ENCODE peak calls at places on chromosome 18, in four cellular contexts. W is HCT116, Y is tibial nerve, B is mesendoderm. G is an unnamed sample.

GRCh38 chr18:48662021-48662661 is 123.3 kb downstream of the CTIF start:
- DNase-seq in W (no peak), B (peak), Y (no peak), G (peak)

GRCh38 chr18:6107794-6108193 is 212.5 kb upstream of the TMEM200C start:
- DNase-seq in B (no peak), W (no peak), Y (no peak), G (no peak)

GRCh38 chr18:42187611-42188378 is 232.8 kb downstream of the PIK3C3 start:
- DNase-seq in Y (no peak), B (no peak), W (no peak), G (no peak)

GRCh38 chr18:11868230-11868629 is 17.0 kb downstream of the CHMP1B start:
- DNase-seq in B (no peak), W (no peak), Y (no peak), G (no peak)

GRCh38 chr18:43405097-43405496 is 127.8 kb upstream of the SYT4 start:
- DNase-seq in W (no peak), Y (no peak), B (no peak), G (no peak)

GRCh38 chr18:5144629-5145028 is 52.4 kb downstream of the AKAIN1 start:
- DNase-seq in Y (no peak), W (no peak), B (no peak), G (no peak)

GRCh38 chr18:25136416-25137132 is 215.4 kb downstream of the ZNF521 start:
- DNase-seq in Y (no peak), B (peak), W (no peak), G (no peak)

GRCh38 chr18:78974115-78974740 is 5.4 kb upstream of the SALL3 start:
- DNase-seq in Y (no peak), B (peak), W (no peak), G (peak)

GRCh38 chr18:28175047-28175929 is 1.6 kb downstream of the CDH2 start:
- DNase-seq in B (peak), Y (no peak), W (no peak), G (peak)

GRCh38 chr18:73461780-73462059 is 593.9 kb upstream of the NETO1 start:
- DNase-seq in B (no peak), W (no peak), Y (no peak), G (no peak)

GRCh38 chr18:38940863-38941531 is 1375.4 kb upstream of the CELF4 start:
- DNase-seq in Y (no peak), B (peak), W (peak), G (peak)

GRCh38 chr18:74635202-74635969 is 37.7 kb downstream of the ZNF407 start:
- DNase-seq in W (no peak), B (no peak), Y (no peak), G (no peak)

GRCh38 chr18:46891742-46892214 is 25.5 kb downstream of the PIAS2 start:
- DNase-seq in Y (no peak), W (no peak), B (no peak), G (no peak)

GRCh38 chr18:13608791-13609552 is 117.4 kb downstream of the FAM210A start:
- DNase-seq in Y (no peak), B (no peak), W (no peak), G (no peak)

GRCh38 chr18:22311301-22311700 is 106.4 kb downstream of the CTAGE1 start:
- DNase-seq in W (no peak), Y (no peak), B (no peak), G (no peak)

GRCh38 chr18:7117390-7118355 is at the start of gene LAMA1:
- DNase-seq in W (no peak), B (peak), Y (no peak), G (peak)

GRCh38 chr18:77114070-77114563 is 18.5 kb downstream of the MBP start:
- DNase-seq in B (no peak), Y (no peak), W (no peak), G (no peak)

GRCh38 chr18:37207343-37207742 is 358.3 kb downstream of the CELF4 start:
- DNase-seq in B (peak), Y (no peak), W (no peak), G (peak)

GRCh38 chr18:79534356-79534755 is 138.6 kb downstream of the NFATC1 start:
- DNase-seq in Y (no peak), B (no peak), W (no peak), G (no peak)

GRCh38 chr18:32219431-32219830 is 29.6 kb downstream of the MEP1B start:
- DNase-seq in B (no peak), W (no peak), Y (no peak), G (no peak)

GRCh38 chr18:28365406-28365805 is 188.5 kb upstream of the CDH2 start:
- DNase-seq in W (no peak), B (no peak), Y (no peak), G (no peak)

GRCh38 chr18:75438891-75439290 is 11.4 kb upstream of the SMIM21 start:
- DNase-seq in W (no peak), Y (no peak), B (no peak), G (no peak)

GRCh38 chr18:72986103-72986502 is 118.3 kb upstream of the NETO1 start:
- DNase-seq in Y (no peak), B (no peak), W (no peak), G (no peak)

GRCh38 chr18:25726278-25726677 is 364.1 kb downstream of the SS18 start:
- DNase-seq in Y (no peak), W (no peak), B (peak), G (peak)

GRCh38 chr18:60092073-60092472 is 192.3 kb downstream of the PMAIP1 start:
- DNase-seq in W (no peak), B (no peak), Y (no peak), G (no peak)

GRCh38 chr18:267688-268552 is at the start of gene THOC1:
- DNase-seq in B (peak), W (peak), Y (peak), G (peak)

GRCh38 chr18:49072940-49073339 is 122.2 kb upstream of the SMAD7 start:
- DNase-seq in Y (no peak), B (no peak), W (no peak), G (no peak)

DNA sequence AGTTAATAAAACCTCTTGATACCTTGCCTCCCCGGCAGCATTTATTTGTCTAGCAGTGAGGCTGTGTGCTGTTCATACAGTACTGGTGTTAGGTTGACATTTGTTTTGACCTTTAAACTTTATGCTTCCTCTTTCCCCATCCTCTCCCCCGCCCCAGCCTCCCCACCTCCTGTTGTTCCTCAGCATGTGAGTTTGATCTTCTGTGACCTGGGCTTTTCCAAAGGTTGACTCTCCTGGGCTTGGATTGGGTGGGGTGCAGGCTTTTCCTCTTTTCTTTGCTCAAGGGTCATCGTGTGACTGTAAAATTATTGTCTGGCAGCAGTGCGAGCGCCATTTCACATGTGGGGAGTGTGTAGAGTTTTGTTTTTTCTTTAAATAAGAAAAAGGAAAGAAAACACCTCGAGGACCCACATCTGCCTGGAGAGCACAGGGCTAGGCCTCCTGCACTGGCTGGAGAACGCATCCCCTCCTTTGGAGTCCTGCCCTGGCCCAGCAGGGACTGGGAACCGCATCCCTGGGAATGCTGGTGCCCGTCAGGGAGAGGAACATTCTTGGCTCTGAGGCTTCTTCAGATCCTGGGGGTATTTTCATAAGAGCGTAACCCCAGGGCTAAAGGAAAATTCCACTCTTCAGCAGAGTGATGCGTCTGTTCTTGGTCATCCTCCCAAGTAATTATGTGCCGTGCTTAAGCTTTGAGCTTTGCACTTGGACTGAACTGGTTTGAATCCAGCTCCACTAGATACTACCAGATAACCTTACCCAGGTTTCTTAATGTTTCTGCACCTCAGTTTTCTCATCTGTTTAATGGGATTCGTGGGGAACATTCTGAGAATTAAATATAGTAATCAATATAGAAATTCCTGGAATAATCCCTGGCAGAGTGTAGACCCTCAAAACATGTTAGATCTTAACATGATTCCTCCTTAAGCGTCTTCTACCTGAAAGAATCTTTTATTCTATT is 91.5 kb downstream of the SETBP1 start:
- DNase-seq in W (no peak), B (no peak), Y (peak), G (no peak)
- H3K27ac ChIP-seq in W (no peak), B (no peak), Y (no peak), G (no peak)

GRCh38 chr18:63131106-63131943 is 188.2 kb downstream of the BCL2 start:
- DNase-seq in Y (peak), W (no peak), B (peak), G (peak)
- H3K27ac ChIP-seq in Y (peak), W (no peak), B (no peak), G (no peak)

GRCh38 chr18:44698518-44698917 is 17.8 kb downstream of the SETBP1 start:
- DNase-seq in B (no peak), Y (no peak), W (no peak), G (no peak)

GRCh38 chr18:44702594-44702993 is 21.9 kb downstream of the SETBP1 start:
- DNase-seq in Y (no peak), W (no peak), B (no peak), G (no peak)

GRCh38 chr18:44700652-44701051 is 20.0 kb downstream of the SETBP1 start:
- DNase-seq in B (peak), W (no peak), Y (no peak), G (no peak)

GRCh38 chr18:44699571-44700261 is 19.0 kb downstream of the SETBP1 start:
- DNase-seq in W (no peak), Y (no peak), B (no peak), G (no peak)

GRCh38 chr18:44701227-44701626 is 20.5 kb downstream of the SETBP1 start:
- DNase-seq in B (peak), Y (no peak), W (no peak), G (no peak)
- H3K27ac ChIP-seq in B (no peak), Y (no peak), W (no peak), G (no peak)

DNA sequence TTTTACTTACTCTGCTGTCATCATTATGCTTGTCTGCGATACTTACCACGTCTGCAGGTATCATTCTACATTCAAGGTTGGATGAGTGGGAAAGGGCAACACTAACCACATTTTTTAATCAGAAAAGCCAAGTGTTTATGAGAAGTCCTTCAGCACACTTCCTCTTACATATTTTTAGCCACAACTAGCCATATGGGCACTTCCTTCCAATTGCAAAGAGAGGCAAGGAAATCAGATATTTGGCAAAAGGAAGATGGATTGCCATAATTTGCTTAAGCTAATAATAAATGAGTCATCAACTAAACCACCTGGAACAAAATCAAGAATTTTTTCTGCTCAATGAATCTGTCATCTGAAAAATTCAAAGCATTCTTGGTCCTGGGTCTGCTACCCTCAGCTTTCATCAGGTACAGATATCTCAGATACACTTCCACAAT is 16.7 kb upstream of the MRO start:
- DNase-seq in B (no peak), W (no peak), Y (no peak), G (no peak)
- H3K27ac ChIP-seq in B (no peak), W (no peak), Y (no peak), G (no peak)

GRCh38 chr18:34887881-34888580 is 153.2 kb upstream of the MAPRE2 start:
- DNase-seq in B (no peak), Y (no peak), W (no peak), G (no peak)
- H3K27ac ChIP-seq in B (no peak), Y (no peak), W (no peak), G (no peak)

GRCh38 chr18:8800876-8801262 is 95.5 kb downstream of the MTCL1 start:
- DNase-seq in Y (no peak), B (no peak), W (no peak), G (no peak)
- H3K27ac ChIP-seq in Y (no peak), B (peak), W (peak), G (peak)

GRCh38 chr18:3713166-3713565 is 263.2 kb downstream of the TGIF1 start:
- DNase-seq in B (no peak), Y (no peak), W (no peak), G (no peak)

GRCh38 chr18:3709166-3709565 is 259.2 kb downstream of the TGIF1 start:
- DNase-seq in W (no peak), B (no peak), Y (no peak), G (no peak)

GRCh38 chr18:3713708-3714107 is 263.7 kb downstream of the TGIF1 start:
- DNase-seq in Y (no peak), W (no peak), B (no peak), G (no peak)

GRCh38 chr18:3712485-3712884 is 262.5 kb downstream of the TGIF1 start:
- DNase-seq in W (no peak), Y (no peak), B (no peak), G (no peak)

GRCh38 chr18:3710712-3711269 is 260.8 kb downstream of the TGIF1 start:
- DNase-seq in Y (no peak), W (no peak), B (no peak), G (no peak)
- H3K27ac ChIP-seq in Y (peak), W (no peak), B (no peak), G (no peak)

DNA sequence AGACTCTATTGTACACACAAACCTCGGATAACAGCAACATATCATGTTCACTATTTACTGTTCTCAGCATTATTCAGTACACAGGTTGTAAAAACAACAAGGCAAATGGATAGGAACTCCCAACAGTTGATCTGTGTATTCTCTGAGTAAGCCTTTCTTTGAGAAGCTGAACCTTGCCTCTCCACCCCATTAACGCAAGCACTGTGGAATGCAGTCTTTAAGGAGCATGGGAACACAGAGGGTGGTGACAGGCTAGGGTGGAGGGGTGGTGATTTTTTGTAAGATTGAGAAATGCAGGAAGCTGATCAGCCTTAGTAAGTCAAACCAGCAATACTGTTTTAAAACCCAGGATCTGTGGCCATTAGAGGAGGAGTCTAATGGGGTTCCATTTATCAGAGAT is 19.6 kb upstream of the SERPINB11 start:
- DNase-seq in B (peak), Y (no peak), W (no peak), G (peak)
- H3K27ac ChIP-seq in B (no peak), Y (no peak), W (no peak), G (no peak)

GRCh38 chr18:69569133-69569532 is 168.4 kb downstream of the DOK6 start:
- DNase-seq in W (no peak), B (no peak), Y (no peak), G (no peak)

GRCh38 chr18:69580107-69580506 is 179.4 kb downstream of the DOK6 start:
- DNase-seq in B (peak), Y (no peak), W (no peak), G (peak)

GRCh38 chr18:69574401-69574800 is 173.7 kb downstream of the DOK6 start:
- DNase-seq in W (no peak), Y (no peak), B (no peak), G (no peak)
- H3K27ac ChIP-seq in W (no peak), Y (no peak), B (no peak), G (no peak)

GRCh38 chr18:36128907-36129299 is 237 bp downstream of the SLC39A6 start:
- DNase-seq in B (no peak), W (no peak), Y (no peak), G (peak)
- H3K27ac ChIP-seq in B (no peak), W (peak), Y (peak), G (peak)

G was measured in GM23338.